ENCODE peak calls at places on chromosomes 13 and 19, in eight cellular contexts. S, C, K, L, H, I, R and J are unnamed samples.

GRCh38 chr13:39144941-39145533 is 106.8 kb downstream of the NHLRC3 start:
- DNase-seq in S (peak; percentile 26), R (no peak), H (no peak), L (no peak), I (peak; percentile 70), C (peak; percentile 15), K (no peak), J (peak; percentile 62)

GRCh38 chr13:97659602-97660001 is 225.6 kb downstream of the RAP2A start:
- DNase-seq in C (no peak), R (no peak), L (no peak), K (no peak), S (no peak), H (no peak), I (peak; percentile 21), J (no peak)

GRCh38 chr13:105220063-105220462 is 1315.4 kb downstream of the EFNB2 start:
- DNase-seq in S (no peak), R (no peak), C (no peak), L (no peak), I (peak; percentile 53), H (no peak), K (no peak), J (no peak)

GRCh38 chr19:40815223-40815622 is 16.2 kb downstream of the EGLN2 start:
- DNase-seq in C (no peak), H (no peak), S (no peak), R (no peak), K (peak; percentile 22), I (no peak), L (no peak), J (no peak)

GRCh38 chr19:17772172-17772571 is 20.9 kb downstream of the FCHO1 start:
- DNase-seq in R (no peak), C (no peak), K (no peak), I (peak; percentile 14), H (no peak), S (no peak), L (no peak), J (no peak)

GRCh38 chr13:69468624-69469023 is 639.0 kb upstream of the ATXN8OS start:
- DNase-seq in L (no peak), K (no peak), C (no peak), I (no peak), S (no peak), H (no peak), R (no peak), J (no peak)

GRCh38 chr13:112107289-112107688 is 40.3 kb downstream of the SOX1 start:
- DNase-seq in H (no peak), S (no peak), C (no peak), K (no peak), L (no peak), R (no peak), I (no peak), J (no peak)

GRCh38 chr13:85650613-85651012 is 148.6 kb downstream of the SLITRK6 start:
- DNase-seq in S (no peak), H (no peak), I (no peak), K (no peak), L (no peak), C (no peak), R (no peak), J (no peak)

GRCh38 chr13:101492251-101492910 is 39.9 kb downstream of the ITGBL1 start:
- DNase-seq in R (no peak), L (no peak), C (no peak), S (no peak), H (no peak), K (no peak), I (peak; percentile 19), J (no peak)

GRCh38 chr13:105817011-105817410 is 718.5 kb downstream of the EFNB2 start:
- DNase-seq in C (no peak), S (no peak), K (no peak), R (no peak), H (no peak), L (no peak), I (no peak), J (no peak)

GRCh38 chr19:35442091-35442490 is 6.0 kb upstream of the FFAR2 start:
- DNase-seq in C (no peak), I (no peak), K (peak; percentile 90), L (no peak), S (peak; percentile 91), H (no peak), R (no peak), J (no peak)

GRCh38 chr19:2805261-2805900 is 14.3 kb upstream of the ZNF554 start:
- DNase-seq in H (no peak), R (no peak), L (no peak), K (no peak), I (no peak), S (no peak), C (no peak), J (no peak)

GRCh38 chr13:97182065-97182890 is 39.9 kb upstream of the MBNL2 start:
- DNase-seq in L (no peak), C (no peak), R (no peak), I (no peak), S (no peak), K (no peak), H (no peak), J (no peak)

GRCh38 chr19:1001538-1002166 is 1.4 kb downstream of the GRIN3B start:
- DNase-seq in H (no peak), C (peak; percentile 68), S (peak; percentile 70), I (no peak), K (peak; percentile 83), L (no peak), R (peak; percentile 63), J (no peak)

GRCh38 chr13:113649212-113649611 is 8.8 kb downstream of the ATP4B start:
- DNase-seq in I (no peak), S (peak; percentile 7), H (no peak), C (no peak), R (no peak), L (no peak), K (peak; percentile 30), J (no peak)

GRCh38 chr19:41353466-41354342 is at the start of gene TGFB1:
- DNase-seq in I (peak; percentile 87), H (peak; percentile 62), R (peak; percentile 92), S (peak; percentile 92), L (peak; percentile 49), K (peak; percentile 94), C (peak; percentile 91), J (peak; percentile 40)

GRCh38 chr13:46884531-46884930 is 12.3 kb downstream of the HTR2A start:
- DNase-seq in L (no peak), R (no peak), K (no peak), I (no peak), H (no peak), C (no peak), S (no peak), J (no peak)

GRCh38 chr19:42068756-42069571 is 1.0 kb downstream of the GRIK5 start:
- DNase-seq in S (no peak), L (no peak), I (no peak), C (no peak), K (no peak), H (no peak), R (no peak), J (no peak)

GRCh38 chr19:12647490-12648071 is 19.0 kb downstream of the MAN2B1 start:
- DNase-seq in H (no peak), S (peak; percentile 84), L (no peak), R (no peak), C (peak; percentile 72), I (no peak), K (peak; percentile 79), J (no peak)

GRCh38 chr19:55677572-55678028 is 2.6 kb downstream of the EPN1 start:
- DNase-seq in S (no peak), H (no peak), C (no peak), I (no peak), R (no peak), K (peak; percentile 40), L (no peak), J (no peak)
- H3K4me3 ChIP-seq in S (no peak overlapping the region), H (peak overlapping the region; percentile 24), C (peak overlapping the region; percentile 87), I (no peak overlapping the region), R (no peak overlapping the region), K (peak overlapping the region; percentile 85), L (peak overlapping the region; percentile 11), J (no peak overlapping the region)

GRCh38 chr19:58037927-58038687 is 4.3 kb downstream of the ZSCAN1 start:
- DNase-seq in C (peak; percentile 42), L (no peak), I (no peak), R (no peak), H (no peak), S (no peak), K (no peak), J (no peak)

GRCh38 chr19:58034476-58034790 is 608 bp downstream of the ZSCAN1 start:
- DNase-seq in H (no peak), I (no peak), C (no peak), K (no peak), L (no peak), S (no peak), R (no peak), J (no peak)

GRCh38 chr19:58035863-58036262 is 2.0 kb downstream of the ZSCAN1 start:
- DNase-seq in R (no peak), S (no peak), H (no peak), L (no peak), I (no peak), K (no peak), C (no peak), J (no peak)

GRCh38 chr19:58038688-58039204 is 4.9 kb downstream of the ZSCAN1 start:
- DNase-seq in C (no peak), K (no peak), S (no peak), H (no peak), L (no peak), R (no peak), I (no peak), J (no peak)

DNA sequence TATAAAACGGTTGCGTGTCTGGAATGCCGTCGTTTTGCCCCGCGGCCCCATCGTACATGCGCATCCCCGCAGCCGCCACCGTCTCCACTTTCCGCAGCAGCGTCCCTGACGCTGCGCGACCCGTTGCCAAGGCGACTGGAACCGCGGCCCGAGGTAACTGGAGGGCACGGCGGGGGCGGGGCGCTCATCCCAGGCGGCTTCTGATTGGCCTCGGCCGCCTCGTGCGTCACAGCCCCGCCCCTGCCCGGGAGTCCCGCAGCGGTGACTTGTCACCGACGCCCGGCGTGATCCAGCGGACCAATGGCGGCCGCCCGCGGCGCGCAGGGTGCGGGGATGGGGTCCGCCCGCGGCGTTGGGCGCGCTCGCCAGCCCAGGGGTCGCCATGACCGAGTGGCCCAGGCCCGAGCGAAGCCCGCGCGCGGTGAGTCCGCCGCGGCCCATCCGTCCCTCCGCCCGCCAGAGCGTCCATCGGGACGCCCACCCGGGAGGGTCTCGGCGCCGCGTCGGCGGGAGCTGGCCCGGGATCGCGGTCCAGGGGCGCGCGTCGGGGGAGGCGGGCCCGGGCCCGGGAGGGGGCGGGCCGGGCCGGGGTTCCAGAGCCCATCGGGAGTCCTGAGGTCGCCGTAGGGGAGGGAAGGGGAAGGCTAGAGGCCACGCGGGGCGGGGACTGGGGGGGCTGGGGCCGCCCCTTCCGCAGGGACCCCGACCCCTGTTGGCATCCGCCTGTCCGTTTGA is at the start of gene ZSCAN1:
- DNase-seq in H (no peak), I (peak; percentile 41), K (peak; percentile 70), L (no peak), S (peak; percentile 48), C (peak; percentile 95), R (peak; percentile 13), J (no peak)
- TF ChIP-seq CTCF in H (no peak), I (no peak), K (no peak), L (no peak), S (no peak), C (no peak), R (no peak), J (no peak)

GRCh38 chr13:82370306-82370705 is 1512.0 kb downstream of the SLITRK1 start:
- DNase-seq in L (no peak), R (no peak), H (no peak), K (no peak), S (no peak), C (no peak), I (no peak), J (no peak)
- H3K4me3 ChIP-seq in L (no peak overlapping the region), R (no peak overlapping the region), H (no peak overlapping the region), K (no peak overlapping the region), S (no peak overlapping the region), C (no peak overlapping the region), I (no peak overlapping the region), J (no peak overlapping the region)

GRCh38 chr19:48812094-48812929 is 1.5 kb upstream of the BCAT2 start:
- DNase-seq in I (peak; percentile 13), L (peak; percentile 59), C (peak; percentile 93), S (peak; percentile 94), R (peak; percentile 53), K (peak; percentile 93), H (peak; percentile 66), J (no peak)
- TF ChIP-seq CTCF in I (no peak), L (no peak), C (no peak), S (no peak), R (no peak), K (no peak), H (no peak), J (no peak)